ENCODE peak calls at places on chromosome 9, in four cellular contexts. U, C, K and S are unnamed samples.
A peak's percentile ranks its signal among the peaks of the same experiment; 100 is the strongest.

GRCh38 chr9:75962186-75963036 is 71.9 kb downstream of the PCSK5 start:
- DNase-seq in U (no peak), K (no peak), C (no peak), S (peak; percentile 79)

GRCh38 chr9:123020796-123021195 is 12.7 kb upstream of the GPR21 start:
- DNase-seq in C (no peak), K (no peak), U (no peak), S (no peak)

GRCh38 chr9:89662718-89663246 is 58.0 kb downstream of the GADD45G start:
- DNase-seq in C (no peak), U (no peak), K (no peak), S (no peak)

GRCh38 chr9:129156163-129156562 is 21.9 kb downstream of the IER5L start:
- DNase-seq in U (no peak), C (no peak), K (no peak), S (no peak)

GRCh38 chr9:128203024-128203841 is at the start of gene DNM1:
- DNase-seq in U (peak; percentile 76), K (peak; percentile 69), C (peak; percentile 86), S (peak; percentile 30)

GRCh38 chr9:37229882-37230482 is 109.6 kb downstream of the ZCCHC7 start:
- DNase-seq in U (no peak), K (no peak), C (no peak), S (no peak)

GRCh38 chr9:134488251-134488900 is 153.2 kb upstream of the COL5A1 start:
- DNase-seq in U (no peak), C (no peak), K (no peak), S (no peak)

GRCh38 chr9:122125158-122125890 is 32.2 kb upstream of the TTLL11 start:
- DNase-seq in C (peak; percentile 78), K (peak; percentile 83), U (peak; percentile 70), S (peak; percentile 45)

GRCh38 chr9:127390563-127390962 is 6.4 kb upstream of the SLC2A8 start:
- DNase-seq in U (no peak), K (no peak), C (no peak), S (no peak)

GRCh38 chr9:111356567-111357244 is 26.7 kb upstream of the OR2K2 start:
- DNase-seq in U (no peak), C (no peak), K (no peak), S (no peak)

GRCh38 chr9:6415266-6415665 is 2.3 kb downstream of the UHRF2 start:
- DNase-seq in U (no peak), C (no peak), K (no peak), S (no peak)

DNA sequence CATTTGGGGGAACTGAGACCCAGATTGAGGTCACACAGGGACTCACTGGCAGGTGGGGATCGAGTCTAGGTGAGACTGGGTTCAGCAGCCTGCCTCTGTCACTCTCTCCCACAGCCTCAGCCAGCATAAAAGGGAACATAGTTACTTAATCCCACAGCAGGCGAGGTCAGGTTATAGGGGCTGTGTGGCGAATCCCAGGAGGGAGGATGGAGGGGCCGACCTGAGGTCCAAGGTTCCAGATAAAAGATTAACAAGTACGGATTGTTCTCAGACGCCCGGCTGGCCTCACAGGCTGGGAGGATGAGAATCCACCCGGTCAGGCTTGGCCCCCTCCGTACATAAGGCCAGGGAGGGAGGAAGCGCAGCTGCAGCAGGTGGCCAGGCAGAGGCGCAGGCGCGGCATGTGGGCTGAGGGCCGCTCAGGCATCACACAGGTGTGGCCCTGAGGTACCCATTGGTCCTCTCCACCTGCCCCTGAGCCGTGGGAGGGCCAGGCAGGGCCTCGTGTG is 3.3 kb downstream of the SUSD3 start:
- DNase-seq in K (peak; percentile 48), U (no peak), C (no peak), S (no peak)
- H3K4me3 ChIP-seq in K (no peak overlapping the region), U (peak overlapping the region; percentile 72), C (peak overlapping the region; percentile 90), S (no peak overlapping the region)

DNA sequence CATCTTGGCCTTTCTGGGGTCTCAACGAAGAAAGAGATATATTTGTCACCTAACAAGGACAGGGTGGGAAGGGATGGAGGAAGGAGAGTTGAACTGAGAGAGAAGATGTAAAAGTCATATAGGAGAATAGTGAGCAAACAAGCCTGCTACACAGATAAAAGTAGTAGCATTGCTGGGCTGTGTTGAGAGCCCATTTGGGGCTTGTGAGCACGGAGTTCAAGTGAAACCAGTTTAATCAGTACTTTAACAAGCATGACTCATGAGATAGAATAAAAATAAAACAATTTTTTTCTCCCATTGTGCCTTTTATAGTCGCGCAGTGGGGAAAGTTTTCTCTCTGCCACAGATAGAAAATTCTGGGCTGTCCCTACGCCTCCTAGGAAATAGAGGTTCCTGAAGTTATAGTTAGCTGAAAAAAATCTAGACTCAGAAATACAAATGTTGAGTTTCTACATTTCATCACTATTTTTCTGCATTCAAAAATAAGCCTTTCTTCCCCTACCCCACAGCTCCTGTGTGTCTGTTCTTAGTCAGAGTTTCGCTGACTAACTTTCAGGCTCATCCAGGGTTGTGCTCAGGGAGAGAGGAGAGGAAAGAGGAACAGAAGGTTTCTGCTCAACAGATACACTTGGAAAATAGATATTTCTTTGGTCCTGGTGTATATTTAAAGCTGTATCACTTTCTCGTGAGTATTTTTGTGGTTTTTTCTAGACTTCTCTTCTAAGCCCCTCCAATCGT is 395.8 kb upstream of the ADAMTSL1 start:
- DNase-seq in C (no peak), K (no peak), U (no peak), S (no peak)
- H3K4me3 ChIP-seq in C (no peak overlapping the region), K (no peak overlapping the region), U (no peak overlapping the region), S (no peak overlapping the region)

GRCh38 chr9:137168575-137168906 is 1.3 kb downstream of the LRRC26 start:
- DNase-seq in U (no peak), K (no peak), C (no peak), S (no peak)
- H3K4me3 ChIP-seq in U (no peak overlapping the region), K (peak overlapping the region; percentile 42), C (no peak overlapping the region), S (no peak overlapping the region)

GRCh38 chr9:100577776-100578448 is at the start of gene CAVIN4:
- DNase-seq in U (no peak), K (no peak), C (no peak), S (no peak)
- H3K4me3 ChIP-seq in U (no peak within 1 kb of the TSS), K (no peak within 1 kb of the TSS), C (no peak within 1 kb of the TSS), S (no peak within 1 kb of the TSS)

GRCh38 chr9:137547687-137548543 is 2.3 kb downstream of the PNPLA7 start:
- DNase-seq in C (no peak), U (no peak), K (peak; percentile 61), S (no peak)
- H3K4me3 ChIP-seq in C (no peak overlapping the region), U (no peak overlapping the region), K (no peak overlapping the region), S (no peak overlapping the region)

DNA sequence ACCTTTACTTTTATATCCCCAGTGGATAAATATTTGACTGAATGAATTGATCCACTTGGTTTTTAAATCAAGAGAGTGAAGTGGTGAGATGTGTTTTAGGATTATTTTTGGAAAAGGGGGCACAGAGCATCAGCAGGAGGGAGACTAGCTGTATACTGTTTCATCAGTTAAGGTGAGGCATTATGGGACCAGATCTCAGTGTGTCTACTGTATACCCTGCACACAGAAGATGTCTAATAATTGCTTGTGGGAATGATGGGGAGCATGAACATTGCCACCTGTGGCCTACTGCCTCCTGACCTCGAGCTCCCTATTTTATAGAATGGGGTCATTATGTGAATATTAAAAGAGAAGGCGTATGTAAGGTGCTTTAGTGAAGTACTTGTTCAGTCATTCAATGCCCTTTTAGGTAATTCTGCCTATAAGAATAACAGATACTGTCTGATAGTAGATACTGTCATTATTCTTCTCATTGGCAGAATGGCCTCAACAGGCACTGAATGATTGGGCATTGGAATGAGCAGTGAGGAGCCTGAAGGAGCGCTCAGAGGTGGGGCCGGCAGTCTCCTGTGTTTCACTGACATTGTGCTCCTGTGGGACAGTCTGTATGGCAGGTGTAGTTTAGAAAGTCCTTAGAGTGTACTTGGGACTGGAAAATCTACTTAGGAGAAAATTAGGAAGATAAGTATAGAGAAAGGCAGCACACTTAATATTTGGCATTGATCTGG is 47.4 kb upstream of the FAM120AOS start:
- DNase-seq in C (no peak), U (no peak), K (no peak), S (no peak)
- H3K4me3 ChIP-seq in C (peak overlapping the region; percentile 51), U (peak overlapping the region; percentile 63), K (peak overlapping the region; percentile 24), S (peak overlapping the region; percentile 17)

GRCh38 chr9:84669293-84670105 is at the start of gene NTRK2:
- DNase-seq in C (no peak), K (no peak), U (no peak), S (no peak)

GRCh38 chr9:84667571-84668203 is 1.8 kb upstream of the NTRK2 start:
- DNase-seq in K (no peak), U (no peak), C (no peak), S (peak; percentile 0)

GRCh38 chr9:84670106-84670800 is 724 bp downstream of the NTRK2 start:
- DNase-seq in K (no peak), U (no peak), C (no peak), S (no peak)

GRCh38 chr9:84668204-84669007 is 1.1 kb upstream of the NTRK2 start:
- DNase-seq in C (no peak), K (no peak), U (no peak), S (peak; percentile 1)

DNA sequence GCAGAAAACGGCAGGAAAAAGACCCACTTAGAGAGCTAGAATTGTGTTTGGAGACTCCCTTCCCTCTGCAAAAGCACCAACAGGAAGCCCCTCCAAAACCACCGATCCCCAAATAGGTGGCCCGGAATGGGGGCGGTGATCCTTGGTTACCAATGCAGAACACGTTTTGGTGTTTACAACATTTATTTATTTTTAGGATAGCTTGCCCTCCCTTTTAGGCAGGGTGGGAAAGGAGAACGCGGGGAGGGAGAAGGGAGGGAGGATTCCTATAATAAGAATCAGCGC is 579 bp upstream of the NTRK2 start:
- DNase-seq in K (no peak), C (no peak), U (no peak), S (no peak)
- H3K4me3 ChIP-seq in K (peak overlapping the region; percentile 38), C (no peak overlapping the region), U (no peak overlapping the region), S (no peak overlapping the region)